ENCODE peak calls at places on chromosomes 7 and 10, in nine cellular contexts. One of them, this sample, is unnamed.

GRCh38 chr7:100571829-100572116 is 1.9 kb downstream of the SAP25 start:
- DNase-seq in T-helper 9 cell: no peak
- DNase-seq in NCI-H774: no peak
- DNase-seq in putamen: no peak
- DNase-seq in stimulated activated effector memory CD8-positive, alpha-beta T cell treated with anti-CD3 and anti-CD28 coated beads, Interleukin-12 subunit alpha, Interleukin-12 subunit beta, amount 100 ng/mL, for 72 hours: no peak
- DNase-seq in RCC 7860: no peak
- DNase-seq in NCI-H1417: no peak
- DNase-seq in dermis microvascular lymphatic vessel endothelial cell: no peak
- DNase-seq in ureter: no peak
- DNase-seq in this sample: no peak

GRCh38 chr7:71443197-71443542 is 311.2 kb downstream of the GALNT17 start:
- DNase-seq in T-helper 9 cell: no peak
- DNase-seq in NCI-H774: no peak
- DNase-seq in putamen: no peak
- DNase-seq in stimulated activated effector memory CD8-positive, alpha-beta T cell treated with anti-CD3 and anti-CD28 coated beads, Interleukin-12 subunit alpha, Interleukin-12 subunit beta, amount 100 ng/mL, for 72 hours: no peak
- DNase-seq in RCC 7860: no peak
- DNase-seq in NCI-H1417: no peak
- DNase-seq in dermis microvascular lymphatic vessel endothelial cell: no peak
- DNase-seq in ureter: no peak
- DNase-seq in this sample: no peak

GRCh38 chr10:105243381-105243780 is 602.3 kb downstream of the SORCS3 start:
- DNase-seq in T-helper 9 cell: no peak
- DNase-seq in NCI-H774: no peak
- DNase-seq in putamen: no peak
- DNase-seq in stimulated activated effector memory CD8-positive, alpha-beta T cell treated with anti-CD3 and anti-CD28 coated beads, Interleukin-12 subunit alpha, Interleukin-12 subunit beta, amount 100 ng/mL, for 72 hours: no peak
- DNase-seq in RCC 7860: no peak
- DNase-seq in NCI-H1417: no peak
- DNase-seq in dermis microvascular lymphatic vessel endothelial cell: no peak
- DNase-seq in ureter: no peak
- DNase-seq in this sample: no peak

GRCh38 chr7:65250216-65250615 is 123.4 kb upstream of the ZNF92 start:
- DNase-seq in T-helper 9 cell: no peak
- DNase-seq in NCI-H774: no peak
- DNase-seq in putamen: no peak
- DNase-seq in stimulated activated effector memory CD8-positive, alpha-beta T cell treated with anti-CD3 and anti-CD28 coated beads, Interleukin-12 subunit alpha, Interleukin-12 subunit beta, amount 100 ng/mL, for 72 hours: peak
- DNase-seq in RCC 7860: no peak
- DNase-seq in NCI-H1417: no peak
- DNase-seq in dermis microvascular lymphatic vessel endothelial cell: no peak
- DNase-seq in ureter: no peak
- DNase-seq in this sample: no peak

GRCh38 chr10:124715479-124715878 is 28.7 kb downstream of the FAM53B start:
- DNase-seq in T-helper 9 cell: no peak
- DNase-seq in NCI-H774: no peak
- DNase-seq in putamen: no peak
- DNase-seq in stimulated activated effector memory CD8-positive, alpha-beta T cell treated with anti-CD3 and anti-CD28 coated beads, Interleukin-12 subunit alpha, Interleukin-12 subunit beta, amount 100 ng/mL, for 72 hours: no peak
- DNase-seq in RCC 7860: no peak
- DNase-seq in NCI-H1417: no peak
- DNase-seq in dermis microvascular lymphatic vessel endothelial cell: no peak
- DNase-seq in ureter: no peak
- DNase-seq in this sample: no peak

GRCh38 chr10:60648761-60649160 is 129.5 kb upstream of the CDK1 start:
- DNase-seq in T-helper 9 cell: no peak
- DNase-seq in NCI-H774: no peak
- DNase-seq in putamen: no peak
- DNase-seq in stimulated activated effector memory CD8-positive, alpha-beta T cell treated with anti-CD3 and anti-CD28 coated beads, Interleukin-12 subunit alpha, Interleukin-12 subunit beta, amount 100 ng/mL, for 72 hours: no peak
- DNase-seq in RCC 7860: no peak
- DNase-seq in NCI-H1417: no peak
- DNase-seq in dermis microvascular lymphatic vessel endothelial cell: no peak
- DNase-seq in ureter: no peak
- DNase-seq in this sample: no peak

GRCh38 chr10:1674501-1674900 is 62.8 kb downstream of the ADARB2 start:
- DNase-seq in T-helper 9 cell: no peak
- DNase-seq in NCI-H774: no peak
- DNase-seq in putamen: no peak
- DNase-seq in stimulated activated effector memory CD8-positive, alpha-beta T cell treated with anti-CD3 and anti-CD28 coated beads, Interleukin-12 subunit alpha, Interleukin-12 subunit beta, amount 100 ng/mL, for 72 hours: no peak
- DNase-seq in RCC 7860: no peak
- DNase-seq in NCI-H1417: no peak
- DNase-seq in dermis microvascular lymphatic vessel endothelial cell: no peak
- DNase-seq in ureter: no peak
- DNase-seq in this sample: no peak

GRCh38 chr10:86312701-86313270 is 53.8 kb downstream of the GRID1 start:
- DNase-seq in T-helper 9 cell: no peak
- DNase-seq in NCI-H774: no peak
- DNase-seq in putamen: no peak
- DNase-seq in stimulated activated effector memory CD8-positive, alpha-beta T cell treated with anti-CD3 and anti-CD28 coated beads, Interleukin-12 subunit alpha, Interleukin-12 subunit beta, amount 100 ng/mL, for 72 hours: no peak
- DNase-seq in RCC 7860: no peak
- DNase-seq in NCI-H1417: no peak
- DNase-seq in dermis microvascular lymphatic vessel endothelial cell: no peak
- DNase-seq in ureter: no peak
- DNase-seq in this sample: no peak

GRCh38 chr10:36068542-36068941 is 426.4 kb upstream of the FZD8 start:
- DNase-seq in T-helper 9 cell: no peak
- DNase-seq in NCI-H774: no peak
- DNase-seq in putamen: no peak
- DNase-seq in stimulated activated effector memory CD8-positive, alpha-beta T cell treated with anti-CD3 and anti-CD28 coated beads, Interleukin-12 subunit alpha, Interleukin-12 subunit beta, amount 100 ng/mL, for 72 hours: no peak
- DNase-seq in RCC 7860: no peak
- DNase-seq in NCI-H1417: no peak
- DNase-seq in dermis microvascular lymphatic vessel endothelial cell: no peak
- DNase-seq in ureter: no peak
- DNase-seq in this sample: no peak

GRCh38 chr10:69318997-69319727 is 40.9 kb downstream of the HK1 start:
- DNase-seq in T-helper 9 cell: peak
- DNase-seq in NCI-H774: no peak
- DNase-seq in putamen: no peak
- DNase-seq in stimulated activated effector memory CD8-positive, alpha-beta T cell treated with anti-CD3 and anti-CD28 coated beads, Interleukin-12 subunit alpha, Interleukin-12 subunit beta, amount 100 ng/mL, for 72 hours: peak
- DNase-seq in RCC 7860: peak
- DNase-seq in NCI-H1417: peak
- DNase-seq in dermis microvascular lymphatic vessel endothelial cell: peak
- DNase-seq in ureter: peak
- DNase-seq in this sample: peak

GRCh38 chr7:123865517-123866117 is 20.6 kb downstream of the HYAL4 start:
- DNase-seq in T-helper 9 cell: peak
- DNase-seq in NCI-H774: peak
- DNase-seq in putamen: peak
- DNase-seq in stimulated activated effector memory CD8-positive, alpha-beta T cell treated with anti-CD3 and anti-CD28 coated beads, Interleukin-12 subunit alpha, Interleukin-12 subunit beta, amount 100 ng/mL, for 72 hours: peak
- DNase-seq in RCC 7860: peak
- DNase-seq in NCI-H1417: peak
- DNase-seq in dermis microvascular lymphatic vessel endothelial cell: peak
- DNase-seq in ureter: peak
- DNase-seq in this sample: peak

GRCh38 chr10:128709975-128710794 is 584.0 kb upstream of the MKI67 start:
- DNase-seq in T-helper 9 cell: no peak
- DNase-seq in NCI-H774: no peak
- DNase-seq in putamen: no peak
- DNase-seq in stimulated activated effector memory CD8-positive, alpha-beta T cell treated with anti-CD3 and anti-CD28 coated beads, Interleukin-12 subunit alpha, Interleukin-12 subunit beta, amount 100 ng/mL, for 72 hours: no peak
- DNase-seq in RCC 7860: no peak
- DNase-seq in NCI-H1417: no peak
- DNase-seq in dermis microvascular lymphatic vessel endothelial cell: no peak
- DNase-seq in ureter: peak
- DNase-seq in this sample: no peak

GRCh38 chr7:72785166-72785955 is 42.6 kb downstream of the TYW1B start:
- DNase-seq in T-helper 9 cell: no peak
- DNase-seq in NCI-H774: no peak
- DNase-seq in putamen: no peak
- DNase-seq in stimulated activated effector memory CD8-positive, alpha-beta T cell treated with anti-CD3 and anti-CD28 coated beads, Interleukin-12 subunit alpha, Interleukin-12 subunit beta, amount 100 ng/mL, for 72 hours: no peak
- DNase-seq in RCC 7860: peak
- DNase-seq in NCI-H1417: no peak
- DNase-seq in dermis microvascular lymphatic vessel endothelial cell: no peak
- DNase-seq in ureter: no peak
- DNase-seq in this sample: no peak

GRCh38 chr10:130443236-130443635 is 307.0 kb downstream of the GLRX3 start:
- DNase-seq in T-helper 9 cell: no peak
- DNase-seq in NCI-H774: no peak
- DNase-seq in putamen: no peak
- DNase-seq in stimulated activated effector memory CD8-positive, alpha-beta T cell treated with anti-CD3 and anti-CD28 coated beads, Interleukin-12 subunit alpha, Interleukin-12 subunit beta, amount 100 ng/mL, for 72 hours: no peak
- DNase-seq in RCC 7860: no peak
- DNase-seq in NCI-H1417: no peak
- DNase-seq in dermis microvascular lymphatic vessel endothelial cell: no peak
- DNase-seq in ureter: no peak
- DNase-seq in this sample: no peak

GRCh38 chr7:75732764-75733630 is 5.7 kb downstream of the HIP1 start:
- DNase-seq in T-helper 9 cell: no peak
- DNase-seq in NCI-H774: no peak
- DNase-seq in putamen: no peak
- DNase-seq in stimulated activated effector memory CD8-positive, alpha-beta T cell treated with anti-CD3 and anti-CD28 coated beads, Interleukin-12 subunit alpha, Interleukin-12 subunit beta, amount 100 ng/mL, for 72 hours: no peak
- DNase-seq in RCC 7860: peak
- DNase-seq in NCI-H1417: no peak
- DNase-seq in dermis microvascular lymphatic vessel endothelial cell: peak
- DNase-seq in ureter: no peak
- DNase-seq in this sample: no peak

GRCh38 chr7:13829914-13830603 is 159.4 kb downstream of the ETV1 start:
- DNase-seq in T-helper 9 cell: no peak
- DNase-seq in NCI-H774: no peak
- DNase-seq in putamen: no peak
- DNase-seq in stimulated activated effector memory CD8-positive, alpha-beta T cell treated with anti-CD3 and anti-CD28 coated beads, Interleukin-12 subunit alpha, Interleukin-12 subunit beta, amount 100 ng/mL, for 72 hours: no peak
- DNase-seq in RCC 7860: no peak
- DNase-seq in NCI-H1417: no peak
- DNase-seq in dermis microvascular lymphatic vessel endothelial cell: peak
- DNase-seq in ureter: no peak
- DNase-seq in this sample: no peak

GRCh38 chr7:106068986-106069385 is 43.1 kb downstream of the SYPL1 start:
- DNase-seq in T-helper 9 cell: no peak
- DNase-seq in NCI-H774: no peak
- DNase-seq in putamen: no peak
- DNase-seq in stimulated activated effector memory CD8-positive, alpha-beta T cell treated with anti-CD3 and anti-CD28 coated beads, Interleukin-12 subunit alpha, Interleukin-12 subunit beta, amount 100 ng/mL, for 72 hours: no peak
- DNase-seq in RCC 7860: no peak
- DNase-seq in NCI-H1417: no peak
- DNase-seq in dermis microvascular lymphatic vessel endothelial cell: no peak
- DNase-seq in ureter: no peak
- DNase-seq in this sample: peak

GRCh38 chr10:6721964-6722615 is 142.0 kb upstream of the PRKCQ start:
- DNase-seq in T-helper 9 cell: no peak
- DNase-seq in NCI-H774: no peak
- DNase-seq in putamen: no peak
- DNase-seq in stimulated activated effector memory CD8-positive, alpha-beta T cell treated with anti-CD3 and anti-CD28 coated beads, Interleukin-12 subunit alpha, Interleukin-12 subunit beta, amount 100 ng/mL, for 72 hours: no peak
- DNase-seq in RCC 7860: peak
- DNase-seq in NCI-H1417: no peak
- DNase-seq in dermis microvascular lymphatic vessel endothelial cell: peak
- DNase-seq in ureter: no peak
- DNase-seq in this sample: no peak

GRCh38 chr10:71963756-71964668 is at the start of gene CHST3:
- DNase-seq in T-helper 9 cell: no peak
- DNase-seq in NCI-H774: no peak
- DNase-seq in putamen: no peak
- DNase-seq in stimulated activated effector memory CD8-positive, alpha-beta T cell treated with anti-CD3 and anti-CD28 coated beads, Interleukin-12 subunit alpha, Interleukin-12 subunit beta, amount 100 ng/mL, for 72 hours: no peak
- DNase-seq in RCC 7860: peak
- DNase-seq in NCI-H1417: peak
- DNase-seq in dermis microvascular lymphatic vessel endothelial cell: peak
- DNase-seq in ureter: peak
- DNase-seq in this sample: no peak

GRCh38 chr7:47690902-47691558 is 109.1 kb upstream of the TNS3 start:
- DNase-seq in T-helper 9 cell: no peak
- DNase-seq in NCI-H774: no peak
- DNase-seq in putamen: no peak
- DNase-seq in stimulated activated effector memory CD8-positive, alpha-beta T cell treated with anti-CD3 and anti-CD28 coated beads, Interleukin-12 subunit alpha, Interleukin-12 subunit beta, amount 100 ng/mL, for 72 hours: no peak
- DNase-seq in RCC 7860: peak
- DNase-seq in NCI-H1417: no peak
- DNase-seq in dermis microvascular lymphatic vessel endothelial cell: no peak
- DNase-seq in ureter: no peak
- DNase-seq in this sample: no peak

GRCh38 chr7:953547-954327 is 743 bp downstream of the ADAP1 start:
- DNase-seq in T-helper 9 cell: no peak
- DNase-seq in NCI-H774: no peak
- DNase-seq in putamen: peak
- DNase-seq in stimulated activated effector memory CD8-positive, alpha-beta T cell treated with anti-CD3 and anti-CD28 coated beads, Interleukin-12 subunit alpha, Interleukin-12 subunit beta, amount 100 ng/mL, for 72 hours: no peak
- DNase-seq in RCC 7860: no peak
- DNase-seq in NCI-H1417: peak
- DNase-seq in dermis microvascular lymphatic vessel endothelial cell: peak
- DNase-seq in ureter: peak
- DNase-seq in this sample: no peak

GRCh38 chr10:98135222-98135899 is 904 bp downstream of the R3HCC1L start:
- DNase-seq in T-helper 9 cell: no peak
- DNase-seq in NCI-H774: no peak
- DNase-seq in putamen: peak
- DNase-seq in stimulated activated effector memory CD8-positive, alpha-beta T cell treated with anti-CD3 and anti-CD28 coated beads, Interleukin-12 subunit alpha, Interleukin-12 subunit beta, amount 100 ng/mL, for 72 hours: no peak
- DNase-seq in RCC 7860: no peak
- DNase-seq in NCI-H1417: peak
- DNase-seq in dermis microvascular lymphatic vessel endothelial cell: no peak
- DNase-seq in ureter: no peak
- DNase-seq in this sample: no peak

GRCh38 chr7:45939574-45939973 is 18.5 kb upstream of the IGFBP3 start:
- DNase-seq in T-helper 9 cell: no peak
- DNase-seq in NCI-H774: no peak
- DNase-seq in putamen: no peak
- DNase-seq in stimulated activated effector memory CD8-positive, alpha-beta T cell treated with anti-CD3 and anti-CD28 coated beads, Interleukin-12 subunit alpha, Interleukin-12 subunit beta, amount 100 ng/mL, for 72 hours: no peak
- DNase-seq in RCC 7860: no peak
- DNase-seq in NCI-H1417: no peak
- DNase-seq in dermis microvascular lymphatic vessel endothelial cell: no peak
- DNase-seq in ureter: no peak
- DNase-seq in this sample: no peak

GRCh38 chr10:27258838-27259532 is 18.4 kb upstream of the ACBD5 start:
- DNase-seq in T-helper 9 cell: no peak
- DNase-seq in NCI-H774: no peak
- DNase-seq in putamen: no peak
- DNase-seq in stimulated activated effector memory CD8-positive, alpha-beta T cell treated with anti-CD3 and anti-CD28 coated beads, Interleukin-12 subunit alpha, Interleukin-12 subunit beta, amount 100 ng/mL, for 72 hours: no peak
- DNase-seq in RCC 7860: no peak
- DNase-seq in NCI-H1417: peak
- DNase-seq in dermis microvascular lymphatic vessel endothelial cell: no peak
- DNase-seq in ureter: no peak
- DNase-seq in this sample: no peak

GRCh38 chr7:129569811-129570215 is 41.7 kb upstream of the NRF1 start:
- DNase-seq in T-helper 9 cell: no peak
- DNase-seq in NCI-H774: no peak
- DNase-seq in putamen: no peak
- DNase-seq in stimulated activated effector memory CD8-positive, alpha-beta T cell treated with anti-CD3 and anti-CD28 coated beads, Interleukin-12 subunit alpha, Interleukin-12 subunit beta, amount 100 ng/mL, for 72 hours: no peak
- DNase-seq in RCC 7860: peak
- DNase-seq in NCI-H1417: no peak
- DNase-seq in dermis microvascular lymphatic vessel endothelial cell: no peak
- DNase-seq in ureter: no peak
- DNase-seq in this sample: no peak

GRCh38 chr10:78802866-78803265 is 265.9 kb upstream of the ZMIZ1 start:
- DNase-seq in T-helper 9 cell: no peak
- DNase-seq in NCI-H774: no peak
- DNase-seq in putamen: no peak
- DNase-seq in stimulated activated effector memory CD8-positive, alpha-beta T cell treated with anti-CD3 and anti-CD28 coated beads, Interleukin-12 subunit alpha, Interleukin-12 subunit beta, amount 100 ng/mL, for 72 hours: no peak
- DNase-seq in RCC 7860: no peak
- DNase-seq in NCI-H1417: no peak
- DNase-seq in dermis microvascular lymphatic vessel endothelial cell: no peak
- DNase-seq in ureter: peak
- DNase-seq in this sample: no peak

GRCh38 chr7:151785681-151785965 is 91.3 kb downstream of the PRKAG2 start:
- DNase-seq in T-helper 9 cell: no peak
- DNase-seq in NCI-H774: no peak
- DNase-seq in putamen: no peak
- DNase-seq in stimulated activated effector memory CD8-positive, alpha-beta T cell treated with anti-CD3 and anti-CD28 coated beads, Interleukin-12 subunit alpha, Interleukin-12 subunit beta, amount 100 ng/mL, for 72 hours: no peak
- DNase-seq in RCC 7860: no peak
- DNase-seq in NCI-H1417: no peak
- DNase-seq in dermis microvascular lymphatic vessel endothelial cell: no peak
- DNase-seq in ureter: no peak
- DNase-seq in this sample: no peak

GRCh38 chr10:5565671-5566581 is 41.2 kb downstream of the CALML3 start:
- DNase-seq in T-helper 9 cell: no peak
- DNase-seq in NCI-H774: no peak
- DNase-seq in putamen: no peak
- DNase-seq in stimulated activated effector memory CD8-positive, alpha-beta T cell treated with anti-CD3 and anti-CD28 coated beads, Interleukin-12 subunit alpha, Interleukin-12 subunit beta, amount 100 ng/mL, for 72 hours: no peak
- DNase-seq in RCC 7860: peak
- DNase-seq in NCI-H1417: no peak
- DNase-seq in dermis microvascular lymphatic vessel endothelial cell: no peak
- DNase-seq in ureter: peak
- DNase-seq in this sample: no peak

GRCh38 chr10:103847909-103848468 is 7.4 kb downstream of the SH3PXD2A start:
- DNase-seq in T-helper 9 cell: no peak
- DNase-seq in NCI-H774: no peak
- DNase-seq in putamen: no peak
- DNase-seq in stimulated activated effector memory CD8-positive, alpha-beta T cell treated with anti-CD3 and anti-CD28 coated beads, Interleukin-12 subunit alpha, Interleukin-12 subunit beta, amount 100 ng/mL, for 72 hours: no peak
- DNase-seq in RCC 7860: no peak
- DNase-seq in NCI-H1417: no peak
- DNase-seq in dermis microvascular lymphatic vessel endothelial cell: no peak
- DNase-seq in ureter: no peak
- DNase-seq in this sample: no peak

GRCh38 chr7:127918130-127918529 is 113.1 kb downstream of the LRRC4 start:
- DNase-seq in T-helper 9 cell: no peak
- DNase-seq in NCI-H774: no peak
- DNase-seq in putamen: no peak
- DNase-seq in stimulated activated effector memory CD8-positive, alpha-beta T cell treated with anti-CD3 and anti-CD28 coated beads, Interleukin-12 subunit alpha, Interleukin-12 subunit beta, amount 100 ng/mL, for 72 hours: no peak
- DNase-seq in RCC 7860: no peak
- DNase-seq in NCI-H1417: no peak
- DNase-seq in dermis microvascular lymphatic vessel endothelial cell: no peak
- DNase-seq in ureter: no peak
- DNase-seq in this sample: no peak